ENCODE peak calls at places on chromosomes 3 and 15, in ten cellular contexts. One of them, this sample, is unnamed.

GRCh38 chr3:129593230-129593594 is 13.3 kb downstream of the PLXND1 start:
- DNase-seq in CD4-positive, alpha-beta memory T cell: no peak
- DNase-seq in breast epithelium: no peak
- DNase-seq in endodermal cell: peak; percentile 77
- DNase-seq in small intestine: no peak
- DNase-seq in astrocyte of the cerebellum: no peak
- DNase-seq in tibial nerve: no peak
- DNase-seq in NB4: no peak
- DNase-seq in HL-60: no peak
- DNase-seq in AG04449: no peak
- DNase-seq in this sample: no peak

GRCh38 chr3:106022913-106023312 is 154.1 kb upstream of the CBLB start:
- DNase-seq in CD4-positive, alpha-beta memory T cell: no peak
- DNase-seq in breast epithelium: no peak
- DNase-seq in endodermal cell: no peak
- DNase-seq in small intestine: no peak
- DNase-seq in astrocyte of the cerebellum: no peak
- DNase-seq in tibial nerve: no peak
- DNase-seq in NB4: no peak
- DNase-seq in HL-60: no peak
- DNase-seq in AG04449: no peak
- DNase-seq in this sample: no peak

GRCh38 chr15:34721802-34722795 is 32.7 kb downstream of the GJD2 start:
- DNase-seq in CD4-positive, alpha-beta memory T cell: no peak
- DNase-seq in breast epithelium: no peak
- DNase-seq in endodermal cell: peak; percentile 83
- DNase-seq in small intestine: peak; percentile 11
- DNase-seq in astrocyte of the cerebellum: no peak
- DNase-seq in tibial nerve: peak; percentile 7
- DNase-seq in NB4: no peak
- DNase-seq in HL-60: no peak
- DNase-seq in AG04449: no peak
- DNase-seq in this sample: peak; percentile 44

GRCh38 chr15:49152552-49153337 is 2.7 kb downstream of the COPS2 start:
- DNase-seq in CD4-positive, alpha-beta memory T cell: no peak
- DNase-seq in breast epithelium: no peak
- DNase-seq in endodermal cell: no peak
- DNase-seq in small intestine: no peak
- DNase-seq in astrocyte of the cerebellum: no peak
- DNase-seq in tibial nerve: no peak
- DNase-seq in NB4: no peak
- DNase-seq in HL-60: no peak
- DNase-seq in AG04449: no peak
- DNase-seq in this sample: no peak

GRCh38 chr3:99186016-99186415 is 284.5 kb upstream of the DCBLD2 start:
- DNase-seq in CD4-positive, alpha-beta memory T cell: no peak
- DNase-seq in breast epithelium: no peak
- DNase-seq in endodermal cell: no peak
- DNase-seq in small intestine: no peak
- DNase-seq in astrocyte of the cerebellum: no peak
- DNase-seq in tibial nerve: no peak
- DNase-seq in NB4: no peak
- DNase-seq in HL-60: no peak
- DNase-seq in AG04449: no peak
- DNase-seq in this sample: no peak

GRCh38 chr15:43998607-43999006 is 171.8 kb downstream of the WDR76 start:
- DNase-seq in CD4-positive, alpha-beta memory T cell: no peak
- DNase-seq in breast epithelium: no peak
- DNase-seq in endodermal cell: no peak
- DNase-seq in small intestine: peak; percentile 84
- DNase-seq in astrocyte of the cerebellum: no peak
- DNase-seq in tibial nerve: no peak
- DNase-seq in NB4: no peak
- DNase-seq in HL-60: no peak
- DNase-seq in AG04449: no peak
- DNase-seq in this sample: peak; percentile 84

GRCh38 chr3:139830817-139831216 is 104.2 kb upstream of the CLSTN2 start:
- DNase-seq in CD4-positive, alpha-beta memory T cell: no peak
- DNase-seq in breast epithelium: no peak
- DNase-seq in endodermal cell: no peak
- DNase-seq in small intestine: no peak
- DNase-seq in astrocyte of the cerebellum: no peak
- DNase-seq in tibial nerve: no peak
- DNase-seq in NB4: no peak
- DNase-seq in HL-60: no peak
- DNase-seq in AG04449: no peak
- DNase-seq in this sample: no peak

GRCh38 chr3:4001976-4002375 is 202.7 kb downstream of the LRRN1 start:
- DNase-seq in CD4-positive, alpha-beta memory T cell: no peak
- DNase-seq in breast epithelium: no peak
- DNase-seq in endodermal cell: no peak
- DNase-seq in small intestine: no peak
- DNase-seq in astrocyte of the cerebellum: no peak
- DNase-seq in tibial nerve: no peak
- DNase-seq in NB4: no peak
- DNase-seq in HL-60: no peak
- DNase-seq in AG04449: no peak
- DNase-seq in this sample: no peak

GRCh38 chr3:115095236-115095635 is 51.9 kb downstream of the ZBTB20 start:
- DNase-seq in CD4-positive, alpha-beta memory T cell: no peak
- DNase-seq in breast epithelium: no peak
- DNase-seq in endodermal cell: no peak
- DNase-seq in small intestine: no peak
- DNase-seq in astrocyte of the cerebellum: no peak
- DNase-seq in tibial nerve: no peak
- DNase-seq in NB4: no peak
- DNase-seq in HL-60: no peak
- DNase-seq in AG04449: no peak
- DNase-seq in this sample: no peak

GRCh38 chr3:72255191-72255590 is 470.2 kb upstream of the PROK2 start:
- DNase-seq in CD4-positive, alpha-beta memory T cell: no peak
- DNase-seq in breast epithelium: peak; percentile 82
- DNase-seq in endodermal cell: peak; percentile 63
- DNase-seq in small intestine: peak; percentile 15
- DNase-seq in astrocyte of the cerebellum: no peak
- DNase-seq in tibial nerve: no peak
- DNase-seq in NB4: no peak
- DNase-seq in HL-60: no peak
- DNase-seq in AG04449: no peak
- DNase-seq in this sample: peak; percentile 27

GRCh38 chr3:52754373-52754772 is 16.4 kb downstream of the NEK4 start:
- DNase-seq in CD4-positive, alpha-beta memory T cell: no peak
- DNase-seq in breast epithelium: no peak
- DNase-seq in endodermal cell: no peak
- DNase-seq in small intestine: no peak
- DNase-seq in astrocyte of the cerebellum: no peak
- DNase-seq in tibial nerve: no peak
- DNase-seq in NB4: no peak
- DNase-seq in HL-60: no peak
- DNase-seq in AG04449: no peak
- DNase-seq in this sample: no peak

GRCh38 chr15:42048080-42048820 is 27.4 kb upstream of the PLA2G4E start:
- DNase-seq in CD4-positive, alpha-beta memory T cell: no peak
- DNase-seq in breast epithelium: no peak
- DNase-seq in endodermal cell: no peak
- DNase-seq in small intestine: no peak
- DNase-seq in astrocyte of the cerebellum: no peak
- DNase-seq in tibial nerve: no peak
- DNase-seq in NB4: no peak
- DNase-seq in HL-60: no peak
- DNase-seq in AG04449: no peak
- DNase-seq in this sample: no peak

GRCh38 chr3:32384938-32385337 is 6.7 kb upstream of the CMTM7 start:
- DNase-seq in CD4-positive, alpha-beta memory T cell: no peak
- DNase-seq in breast epithelium: no peak
- DNase-seq in endodermal cell: no peak
- DNase-seq in small intestine: no peak
- DNase-seq in astrocyte of the cerebellum: no peak
- DNase-seq in tibial nerve: no peak
- DNase-seq in NB4: peak; percentile 54
- DNase-seq in HL-60: peak; percentile 31
- DNase-seq in AG04449: no peak
- DNase-seq in this sample: no peak

GRCh38 chr3:12729313-12729676 is 29.8 kb downstream of the TMEM40 start:
- DNase-seq in CD4-positive, alpha-beta memory T cell: no peak
- DNase-seq in breast epithelium: no peak
- DNase-seq in endodermal cell: no peak
- DNase-seq in small intestine: no peak
- DNase-seq in astrocyte of the cerebellum: no peak
- DNase-seq in tibial nerve: no peak
- DNase-seq in NB4: no peak
- DNase-seq in HL-60: no peak
- DNase-seq in AG04449: no peak
- DNase-seq in this sample: no peak

GRCh38 chr3:187400756-187401155 is 32.6 kb downstream of the RTP4 start:
- DNase-seq in CD4-positive, alpha-beta memory T cell: no peak
- DNase-seq in breast epithelium: no peak
- DNase-seq in endodermal cell: no peak
- DNase-seq in small intestine: no peak
- DNase-seq in astrocyte of the cerebellum: no peak
- DNase-seq in tibial nerve: no peak
- DNase-seq in NB4: no peak
- DNase-seq in HL-60: no peak
- DNase-seq in AG04449: no peak
- DNase-seq in this sample: no peak

GRCh38 chr15:96324192-96324895 is 6.2 kb upstream of the NR2F2 start:
- DNase-seq in CD4-positive, alpha-beta memory T cell: no peak
- DNase-seq in breast epithelium: no peak
- DNase-seq in endodermal cell: no peak
- DNase-seq in small intestine: no peak
- DNase-seq in astrocyte of the cerebellum: no peak
- DNase-seq in tibial nerve: peak; percentile 71
- DNase-seq in NB4: no peak
- DNase-seq in HL-60: no peak
- DNase-seq in AG04449: no peak
- DNase-seq in this sample: no peak

GRCh38 chr15:101026686-101027272 is 107.6 kb downstream of the LRRK1 start:
- DNase-seq in CD4-positive, alpha-beta memory T cell: no peak
- DNase-seq in breast epithelium: no peak
- DNase-seq in endodermal cell: no peak
- DNase-seq in small intestine: no peak
- DNase-seq in astrocyte of the cerebellum: no peak
- DNase-seq in tibial nerve: no peak
- DNase-seq in NB4: no peak
- DNase-seq in HL-60: no peak
- DNase-seq in AG04449: no peak
- DNase-seq in this sample: no peak

GRCh38 chr3:151879684-151880282 is 6.3 kb downstream of the SUCNR1 start:
- DNase-seq in CD4-positive, alpha-beta memory T cell: no peak
- DNase-seq in breast epithelium: no peak
- DNase-seq in endodermal cell: no peak
- DNase-seq in small intestine: no peak
- DNase-seq in astrocyte of the cerebellum: no peak
- DNase-seq in tibial nerve: no peak
- DNase-seq in NB4: no peak
- DNase-seq in HL-60: no peak
- DNase-seq in AG04449: no peak
- DNase-seq in this sample: no peak

GRCh38 chr3:122578110-122578740 is 775 bp downstream of the PARP15 start:
- DNase-seq in CD4-positive, alpha-beta memory T cell: no peak
- DNase-seq in breast epithelium: no peak
- DNase-seq in endodermal cell: no peak
- DNase-seq in small intestine: no peak
- DNase-seq in astrocyte of the cerebellum: no peak
- DNase-seq in tibial nerve: no peak
- DNase-seq in NB4: no peak
- DNase-seq in HL-60: no peak
- DNase-seq in AG04449: no peak
- DNase-seq in this sample: no peak
- H3K4me3 ChIP-seq in CD4-positive, alpha-beta memory T cell: peak overlapping the region; percentile 66
- H3K4me3 ChIP-seq in breast epithelium: no peak overlapping the region
- H3K4me3 ChIP-seq in endodermal cell: no peak overlapping the region
- H3K4me3 ChIP-seq in small intestine: peak overlapping the region; percentile 63
- H3K4me3 ChIP-seq in astrocyte of the cerebellum: peak overlapping the region; percentile 36
- H3K4me3 ChIP-seq in tibial nerve: peak overlapping the region; percentile 62
- H3K4me3 ChIP-seq in NB4: no peak overlapping the region
- H3K4me3 ChIP-seq in HL-60: no peak overlapping the region
- H3K4me3 ChIP-seq in AG04449: no peak overlapping the region
- H3K4me3 ChIP-seq in this sample: peak overlapping the region; percentile 21

GRCh38 chr3:192892981-192893827 is 24.5 kb downstream of the MB21D2 start:
- DNase-seq in CD4-positive, alpha-beta memory T cell: peak; percentile 72
- DNase-seq in breast epithelium: peak; percentile 61
- DNase-seq in endodermal cell: peak; percentile 83
- DNase-seq in small intestine: peak; percentile 64
- DNase-seq in astrocyte of the cerebellum: peak; percentile 97
- DNase-seq in tibial nerve: peak; percentile 30
- DNase-seq in NB4: peak; percentile 73
- DNase-seq in HL-60: peak; percentile 4
- DNase-seq in AG04449: peak; percentile 73
- DNase-seq in this sample: peak; percentile 66
- H3K4me3 ChIP-seq in CD4-positive, alpha-beta memory T cell: peak overlapping the region; percentile 41
- H3K4me3 ChIP-seq in breast epithelium: no peak overlapping the region
- H3K4me3 ChIP-seq in endodermal cell: no peak overlapping the region
- H3K4me3 ChIP-seq in small intestine: no peak overlapping the region
- H3K4me3 ChIP-seq in astrocyte of the cerebellum: peak overlapping the region; percentile 2
- H3K4me3 ChIP-seq in tibial nerve: peak overlapping the region; percentile 3
- H3K4me3 ChIP-seq in NB4: no peak overlapping the region
- H3K4me3 ChIP-seq in HL-60: no peak overlapping the region
- H3K4me3 ChIP-seq in AG04449: peak overlapping the region; percentile 24
- H3K4me3 ChIP-seq in this sample: no peak overlapping the region

DNA sequence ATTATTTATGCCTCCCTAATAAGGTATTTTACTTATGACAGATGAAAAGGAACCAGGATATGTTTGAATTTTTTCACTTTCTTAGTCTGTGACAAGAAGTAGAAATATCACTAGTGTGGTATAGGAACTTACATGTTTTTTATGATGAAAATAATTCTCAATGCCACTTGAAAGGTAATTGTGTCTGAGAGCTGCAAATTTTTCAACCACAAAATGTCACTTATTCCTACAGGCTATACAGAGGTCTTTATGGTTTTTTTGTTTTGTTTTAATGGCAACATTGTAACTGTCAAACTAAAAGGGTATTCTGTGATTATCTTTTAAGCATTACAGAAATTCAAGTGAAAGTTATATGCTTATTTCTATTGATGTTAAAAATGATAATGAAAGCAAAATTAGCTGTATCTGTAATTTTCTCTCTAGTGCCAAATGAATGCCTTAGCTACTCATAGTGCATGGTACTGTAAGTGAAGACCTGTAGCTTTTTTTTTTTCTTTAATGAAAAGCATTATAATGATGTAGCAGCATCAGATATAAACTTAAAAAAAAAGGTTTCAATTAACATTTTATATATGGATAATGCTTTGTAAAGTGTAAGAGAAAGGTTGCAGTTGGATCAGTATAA is 14.7 kb downstream of the FEM1B start:
- DNase-seq in CD4-positive, alpha-beta memory T cell: no peak
- DNase-seq in breast epithelium: no peak
- DNase-seq in endodermal cell: no peak
- DNase-seq in small intestine: no peak
- DNase-seq in astrocyte of the cerebellum: no peak
- DNase-seq in tibial nerve: no peak
- DNase-seq in NB4: no peak
- DNase-seq in HL-60: no peak
- DNase-seq in AG04449: no peak
- DNase-seq in this sample: no peak
- H3K4me3 ChIP-seq in CD4-positive, alpha-beta memory T cell: no peak overlapping the region
- H3K4me3 ChIP-seq in breast epithelium: no peak overlapping the region
- H3K4me3 ChIP-seq in endodermal cell: no peak overlapping the region
- H3K4me3 ChIP-seq in small intestine: no peak overlapping the region
- H3K4me3 ChIP-seq in astrocyte of the cerebellum: no peak overlapping the region
- H3K4me3 ChIP-seq in tibial nerve: no peak overlapping the region
- H3K4me3 ChIP-seq in NB4: no peak overlapping the region
- H3K4me3 ChIP-seq in HL-60: no peak overlapping the region
- H3K4me3 ChIP-seq in AG04449: no peak overlapping the region
- H3K4me3 ChIP-seq in this sample: no peak overlapping the region

GRCh38 chr3:14175383-14176037 is 2.9 kb downstream of the XPC start:
- DNase-seq in CD4-positive, alpha-beta memory T cell: peak; percentile 83
- DNase-seq in breast epithelium: no peak
- DNase-seq in endodermal cell: no peak
- DNase-seq in small intestine: peak; percentile 33
- DNase-seq in astrocyte of the cerebellum: peak; percentile 29
- DNase-seq in tibial nerve: no peak
- DNase-seq in NB4: peak; percentile 86
- DNase-seq in HL-60: peak; percentile 85
- DNase-seq in AG04449: no peak
- DNase-seq in this sample: no peak
- H3K4me3 ChIP-seq in CD4-positive, alpha-beta memory T cell: no peak overlapping the region
- H3K4me3 ChIP-seq in breast epithelium: no peak overlapping the region
- H3K4me3 ChIP-seq in endodermal cell: no peak overlapping the region
- H3K4me3 ChIP-seq in small intestine: no peak overlapping the region
- H3K4me3 ChIP-seq in astrocyte of the cerebellum: no peak overlapping the region
- H3K4me3 ChIP-seq in tibial nerve: no peak overlapping the region
- H3K4me3 ChIP-seq in NB4: peak overlapping the region; percentile 18
- H3K4me3 ChIP-seq in HL-60: no peak overlapping the region
- H3K4me3 ChIP-seq in AG04449: peak overlapping the region; percentile 24
- H3K4me3 ChIP-seq in this sample: no peak overlapping the region

This sample was measured in A673.